ENCODE peak calls at places on chromosome 10, in six cellular contexts. E is KG1, O is HEK293T, B is COR-L47, D is RPMI7951, I is uterus. F is an unnamed sample.

GRCh38 chr10:22010973-22011408 is 7.5 kb upstream of the DNAJC1 start:
- DNase-seq in E (peak; percentile 38), O (no peak), B (no peak), D (peak; percentile 14), I (no peak), F (no peak)

GRCh38 chr10:116741391-116742351 is 695 bp downstream of the HSPA12A start:
- DNase-seq in E (no peak), O (peak; percentile 50), B (no peak), D (no peak), I (peak; percentile 64), F (no peak)

GRCh38 chr10:81875680-81876252 is 772 bp downstream of the NRG3 start:
- DNase-seq in E (no peak), O (no peak), B (no peak), D (no peak), I (no peak), F (no peak)

GRCh38 chr10:28892818-28893547 is 215.7 kb downstream of the BAMBI start:
- DNase-seq in E (no peak), O (no peak), B (no peak), D (peak; percentile 87), I (no peak), F (no peak)

GRCh38 chr10:110206988-110207804 is at the start of gene MXI1:
- DNase-seq in E (peak; percentile 36), O (peak; percentile 83), B (no peak), D (peak; percentile 71), I (peak; percentile 62), F (peak; percentile 74)

GRCh38 chr10:22618081-22618785 is 96.1 kb downstream of the PIP4K2A start:
- DNase-seq in E (no peak), O (no peak), B (no peak), D (peak; percentile 96), I (no peak), F (no peak)

GRCh38 chr10:73877533-73878160 is 3.3 kb upstream of the CAMK2G start:
- DNase-seq in E (no peak), O (no peak), B (no peak), D (no peak), I (no peak), F (no peak)

GRCh38 chr10:7423521-7423920 is 12.7 kb upstream of the SFMBT2 start:
- DNase-seq in E (no peak), O (no peak), B (peak; percentile 19), D (no peak), I (no peak), F (no peak)

GRCh38 chr10:17483079-17483478 is 28.7 kb upstream of the ST8SIA6 start:
- DNase-seq in E (no peak), O (no peak), B (no peak), D (no peak), I (no peak), F (no peak)

GRCh38 chr10:90865400-90865799 is 6.4 kb upstream of the RPP30 start:
- DNase-seq in E (no peak), O (no peak), B (no peak), D (no peak), I (no peak), F (no peak)

GRCh38 chr10:116768786-116769185 is 26.4 kb upstream of the HSPA12A start:
- DNase-seq in E (no peak), O (no peak), B (no peak), D (no peak), I (no peak), F (no peak)

GRCh38 chr10:89458289-89458688 is 43.9 kb downstream of the IFIT5 start:
- DNase-seq in E (no peak), O (no peak), B (no peak), D (peak; percentile 78), I (no peak), F (no peak)

GRCh38 chr10:98886686-98887085 is 349.0 kb downstream of the HPSE2 start:
- DNase-seq in E (no peak), O (no peak), B (no peak), D (no peak), I (no peak), F (no peak)

GRCh38 chr10:11388996-11389395 is 222.5 kb downstream of the USP6NL start:
- DNase-seq in E (no peak), O (no peak), B (no peak), D (no peak), I (no peak), F (no peak)

GRCh38 chr10:84201244-84201606 is 6.9 kb downstream of the CDHR1 start:
- DNase-seq in E (no peak), O (no peak), B (no peak), D (no peak), I (no peak), F (no peak)

GRCh38 chr10:23364378-23364777 is 19.8 kb upstream of the C10orf67 start:
- DNase-seq in E (no peak), O (no peak), B (no peak), D (no peak), I (no peak), F (no peak)

GRCh38 chr10:52526251-52526823 is 212.3 kb downstream of the DKK1 start:
- DNase-seq in E (no peak), O (no peak), B (no peak), D (no peak), I (no peak), F (no peak)

GRCh38 chr10:103616705-103617361 is 123.3 kb downstream of the NEURL1 start:
- DNase-seq in E (no peak), O (no peak), B (no peak), D (no peak), I (peak; percentile 92), F (no peak)

GRCh38 chr10:119104653-119105024 is 726 bp downstream of the DENND10 start:
- DNase-seq in E (no peak), O (peak; percentile 39), B (no peak), D (no peak), I (peak; percentile 21), F (peak; percentile 19)

GRCh38 chr10:55550241-55550640 is 749.2 kb upstream of the PCDH15 start:
- DNase-seq in E (no peak), O (peak; percentile 5), B (no peak), D (peak; percentile 1), I (no peak), F (no peak)

GRCh38 chr10:22931948-22932347 is 4.1 kb downstream of the ARMC3 start:
- DNase-seq in E (no peak), O (no peak), B (peak; percentile 2), D (peak; percentile 48), I (no peak), F (no peak)

GRCh38 chr10:26860026-26860541 is 674 bp downstream of the ABI1 start:
- DNase-seq in E (no peak), O (peak; percentile 55), B (no peak), D (peak; percentile 81), I (peak; percentile 58), F (no peak)

GRCh38 chr10:103896225-103896624 is 21.8 kb downstream of the STN1 start:
- DNase-seq in E (no peak), O (no peak), B (no peak), D (no peak), I (no peak), F (no peak)

GRCh38 chr10:35641430-35642015 is 573 bp downstream of the FZD8 start:
- DNase-seq in E (no peak), O (no peak), B (no peak), D (peak; percentile 58), I (no peak), F (peak; percentile 53)

GRCh38 chr10:22475857-22476600 is 130.7 kb downstream of the SPAG6 start:
- DNase-seq in E (no peak), O (no peak), B (no peak), D (peak; percentile 18), I (no peak), F (peak; percentile 73)

GRCh38 chr10:117554371-117554770 is 11.8 kb downstream of the EMX2 start:
- DNase-seq in E (no peak), O (no peak), B (no peak), D (no peak), I (no peak), F (no peak)

GRCh38 chr10:110304780-110305421 is at the start of gene SMNDC1:
- DNase-seq in E (peak; percentile 97), O (peak; percentile 99), B (peak; percentile 88), D (peak; percentile 98), I (peak; percentile 99), F (peak; percentile 98)

GRCh38 chr10:111488668-111489067 is 411.8 kb downstream of the ADRA2A start:
- DNase-seq in E (no peak), O (no peak), B (no peak), D (no peak), I (no peak), F (no peak)

GRCh38 chr10:115710136-115710535 is 562.9 kb downstream of the GFRA1 start:
- DNase-seq in E (no peak), O (no peak), B (peak; percentile 42), D (no peak), I (no peak), F (no peak)

GRCh38 chr10:17910144-17910789 is 41.5 kb upstream of the SLC39A12 start:
- DNase-seq in E (peak; percentile 8), O (peak; percentile 46), B (peak; percentile 1), D (peak; percentile 58), I (peak; percentile 24), F (no peak)

GRCh38 chr10:25899304-25899703 is 34.7 kb upstream of the MYO3A start:
- DNase-seq in E (no peak), O (no peak), B (no peak), D (no peak), I (no peak), F (no peak)

GRCh38 chr10:94747838-94748237 is 14.6 kb upstream of the CYP2C19 start:
- DNase-seq in E (no peak), O (no peak), B (no peak), D (no peak), I (no peak), F (no peak)

F was measured in stimulated activated effector memory CD8-positive, alpha-beta T cell treated with anti-CD3 and anti-CD28 coated beads, Interleukin-12 subunit alpha, Interleukin-12 subunit beta, amount 100 ng/mL, for 72 hours.